ENCODE peak calls at places on chromosomes 12 and 14, in nine cellular contexts. D, Q, W, M, F, R, C, H and O are unnamed samples.

GRCh38 chr12:104750061-104750460 is 208.0 kb downstream of the SLC41A2 start:
- DNase-seq in C (no peak), R (no peak), D (no peak), M (no peak), H (no peak), Q (no peak), W (no peak), F (no peak), O (peak)

GRCh38 chr12:93164103-93164880 is 213.4 kb upstream of the NUDT4 start:
- DNase-seq in H (no peak), C (no peak), W (no peak), Q (peak), D (no peak), R (no peak), F (no peak), M (no peak), O (no peak)

GRCh38 chr14:24055971-24056799 is 4.4 kb downstream of the CARMIL3 start:
- DNase-seq in H (no peak), F (no peak), Q (no peak), W (peak), R (peak), C (no peak), M (no peak), D (no peak), O (peak)

GRCh38 chr12:116278667-116279066 is 1.2 kb upstream of the MED13L start:
- DNase-seq in H (no peak), D (no peak), R (no peak), F (no peak), Q (no peak), C (no peak), W (no peak), M (no peak), O (no peak)

GRCh38 chr12:31471823-31472222 is 119.1 kb downstream of the DENND5B start:
- DNase-seq in Q (no peak), M (no peak), H (no peak), R (no peak), C (no peak), F (no peak), D (no peak), W (no peak), O (no peak)

GRCh38 chr12:94733727-94734126 is 83.4 kb upstream of the TMCC3 start:
- DNase-seq in H (no peak), Q (no peak), W (no peak), C (no peak), F (no peak), M (no peak), D (no peak), R (no peak), O (no peak)

GRCh38 chr12:53299101-53299453 is 418 bp upstream of the MYG1 start:
- DNase-seq in M (no peak), D (no peak), R (no peak), H (no peak), F (no peak), C (no peak), Q (peak), W (no peak), O (no peak)

GRCh38 chr14:101234588-101234937 is 326.7 kb upstream of the DIO3 start:
- DNase-seq in M (peak), D (no peak), C (no peak), W (no peak), H (no peak), R (peak), Q (no peak), F (no peak), O (no peak)

GRCh38 chr14:21382886-21383847 is 652 bp downstream of the SUPT16H start:
- DNase-seq in H (no peak), W (peak), D (peak), F (peak), C (peak), R (peak), M (no peak), Q (peak), O (peak)

GRCh38 chr12:47189753-47190152 is 110.0 kb upstream of the AMIGO2 start:
- DNase-seq in D (peak), F (no peak), Q (no peak), W (no peak), C (no peak), R (no peak), H (no peak), M (no peak), O (no peak)

GRCh38 chr14:71290960-71291466 is 383.8 kb downstream of the PCNX1 start:
- DNase-seq in R (no peak), F (no peak), Q (peak), M (no peak), W (no peak), H (peak), D (no peak), C (no peak), O (no peak)

GRCh38 chr14:32594766-32595165 is 265.7 kb downstream of the AKAP6 start:
- DNase-seq in H (no peak), M (no peak), C (no peak), R (no peak), D (no peak), Q (no peak), W (no peak), F (no peak), O (no peak)

GRCh38 chr12:95224202-95225170 is 6.9 kb downstream of the VEZT start:
- DNase-seq in R (no peak), W (no peak), F (no peak), C (no peak), H (no peak), Q (no peak), M (no peak), D (no peak), O (no peak)

GRCh38 chr12:98803468-98804209 is 158.5 kb downstream of the APAF1 start:
- DNase-seq in D (no peak), R (no peak), M (no peak), C (no peak), F (no peak), H (no peak), W (no peak), Q (no peak), O (no peak)

GRCh38 chr14:69133206-69134125 is 19.5 kb downstream of the DCAF5 start:
- DNase-seq in W (peak), C (peak), F (no peak), H (no peak), M (no peak), Q (no peak), D (no peak), R (no peak), O (no peak)

GRCh38 chr14:67831122-67831521 is 11.5 kb downstream of the RAD51B start:
- DNase-seq in Q (no peak), M (no peak), F (no peak), D (no peak), R (no peak), W (no peak), H (no peak), C (no peak), O (no peak)

GRCh38 chr14:23694085-23694975 is 58.2 kb downstream of the DHRS2 start:
- DNase-seq in D (peak), Q (peak), R (no peak), F (no peak), C (no peak), H (no peak), M (no peak), W (no peak), O (no peak)

GRCh38 chr12:83365317-83365716 is 678.6 kb downstream of the TMTC2 start:
- DNase-seq in M (no peak), D (no peak), F (no peak), H (no peak), Q (no peak), R (no peak), W (no peak), C (no peak), O (no peak)

GRCh38 chr14:20306079-20306423 is 300 bp upstream of the TTC5 start:
- DNase-seq in D (no peak), F (no peak), W (no peak), Q (no peak), H (no peak), C (no peak), R (no peak), M (no peak), O (no peak)

GRCh38 chr14:77100961-77101360 is 2.9 kb downstream of the CIPC start:
- DNase-seq in H (no peak), R (no peak), M (no peak), F (no peak), D (no peak), Q (no peak), W (no peak), C (no peak), O (no peak)

GRCh38 chr14:90091393-90091792 is 29.6 kb downstream of the KCNK13 start:
- DNase-seq in C (no peak), R (no peak), H (no peak), W (peak), F (no peak), M (no peak), D (no peak), Q (no peak), O (no peak)

GRCh38 chr12:107379852-107380567 is 286.7 kb upstream of the CRY1 start:
- DNase-seq in D (no peak), Q (peak), C (no peak), R (no peak), F (peak), W (no peak), M (no peak), H (no peak), O (no peak)

GRCh38 chr12:27672654-27673053 is 23.6 kb upstream of the REP15 start:
- DNase-seq in R (no peak), W (no peak), C (no peak), H (no peak), Q (no peak), F (no peak), M (no peak), D (no peak), O (no peak)

GRCh38 chr12:18861287-18861858 is 123.5 kb downstream of the CAPZA3 start:
- DNase-seq in M (no peak), D (no peak), R (no peak), Q (peak), C (no peak), H (no peak), F (no peak), W (no peak), O (no peak)

GRCh38 chr12:111413442-111414086 is 7.8 kb downstream of the SH2B3 start:
- DNase-seq in Q (no peak), M (no peak), D (no peak), C (no peak), R (no peak), F (no peak), H (no peak), W (no peak), O (no peak)

GRCh38 chr14:36520601-36521525 is 831 bp upstream of the NKX2-1 start:
- DNase-seq in M (no peak), H (no peak), W (peak), Q (peak), D (peak), C (peak), F (peak), R (no peak), O (peak)

GRCh38 chr12:112705037-112705632 is 86.4 kb upstream of the RPH3A start:
- DNase-seq in F (no peak), W (peak), D (peak), H (no peak), M (no peak), Q (no peak), R (no peak), C (no peak), O (no peak)

GRCh38 chr14:56975521-56975920 is 165.2 kb upstream of the OTX2 start:
- DNase-seq in R (no peak), F (no peak), M (no peak), H (no peak), D (no peak), C (no peak), W (no peak), Q (no peak), O (no peak)

GRCh38 chr14:80080601-80081000 is 130.7 kb downstream of the DIO2 start:
- DNase-seq in M (no peak), H (no peak), C (no peak), W (no peak), R (no peak), F (no peak), Q (no peak), D (no peak), O (no peak)

DNA sequence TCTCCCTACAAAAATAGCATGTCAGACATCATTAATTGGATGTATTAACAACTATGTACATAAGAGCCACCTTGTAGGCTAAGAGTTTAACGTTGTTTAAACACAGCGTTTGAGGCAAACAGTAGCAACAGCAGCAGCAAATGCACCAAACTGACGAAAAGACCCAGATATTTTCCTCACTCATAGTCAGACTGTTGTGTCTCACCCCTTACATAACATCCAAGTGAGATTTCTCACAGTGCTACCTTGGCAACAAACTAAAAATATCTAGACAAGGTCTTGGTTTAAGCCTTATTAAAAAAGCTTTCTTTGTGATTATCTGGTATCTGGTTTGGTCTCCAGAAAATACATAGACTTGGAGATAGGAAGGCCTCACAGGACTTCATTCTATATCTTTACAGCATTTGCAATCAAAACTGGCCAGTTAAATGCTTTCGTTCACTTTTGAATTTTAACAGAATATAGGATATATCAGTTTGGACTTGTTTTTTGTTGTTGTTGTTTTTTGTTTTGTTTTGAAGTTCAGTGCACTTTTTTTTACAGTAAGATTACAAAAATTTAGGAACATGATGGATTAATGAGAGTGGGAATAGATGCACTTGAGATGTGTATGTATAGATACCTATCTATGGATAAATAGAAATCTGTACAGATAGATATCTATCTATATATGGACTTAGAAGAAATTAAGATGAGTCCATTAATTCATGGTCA is 4.1 kb downstream of the BHLHE41 start:
- DNase-seq in W (no peak), F (no peak), H (no peak), M (no peak), Q (no peak), D (no peak), R (no peak), C (no peak), O (no peak)
- H3K27ac ChIP-seq in W (no peak), F (peak), H (peak), M (no peak), Q (no peak), D (no peak), R (peak), C (no peak), O (peak)

DNA sequence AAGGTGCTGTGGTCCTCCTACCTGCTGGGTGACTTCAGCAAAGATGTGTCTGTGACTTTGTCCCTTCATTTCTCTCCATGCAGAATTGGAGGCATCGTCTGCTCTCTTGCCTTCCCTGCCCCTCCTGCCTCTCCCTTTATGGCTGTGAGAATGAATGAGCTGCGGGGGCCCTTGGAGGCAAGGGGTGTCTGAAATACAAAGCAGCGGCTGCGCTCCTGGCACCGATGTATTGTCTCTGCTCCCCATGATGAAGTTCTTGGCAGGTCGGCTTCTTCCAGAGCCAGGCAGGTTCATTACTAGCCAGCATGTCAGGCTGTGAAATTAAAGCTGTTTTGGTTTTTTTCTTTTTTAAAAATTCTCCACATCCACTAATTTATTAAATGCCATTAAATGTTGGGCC is 194.5 kb downstream of the TSPAN9 start:
- DNase-seq in H (no peak), R (no peak), M (no peak), C (no peak), Q (no peak), W (no peak), F (no peak), D (no peak), O (no peak)
- H3K4me3 ChIP-seq in H (no peak), R (no peak), M (no peak), C (no peak), Q (no peak), W (no peak), F (no peak), D (no peak), O (no peak)

GRCh38 chr14:78721756-78722455 is 551.7 kb downstream of the NRXN3 start:
- DNase-seq in H (no peak), C (no peak), Q (no peak), F (no peak), D (no peak), R (no peak), M (no peak), W (no peak), O (no peak)

GRCh38 chr14:78725086-78725485 is 554.9 kb downstream of the NRXN3 start:
- DNase-seq in C (no peak), F (no peak), D (peak), M (no peak), Q (no peak), R (no peak), W (peak), H (no peak), O (no peak)
- TF ChIP-seq POLR2AphosphoS5 in C (no peak), F (no peak), D (no peak), M (no peak), Q (no peak), R (no peak), W (no peak), H (no peak), O (no peak)

GRCh38 chr14:59313063-59314018 is 124.9 kb downstream of the DAAM1 start:
- DNase-seq in F (no peak), C (no peak), R (no peak), W (no peak), Q (peak), H (no peak), D (no peak), M (no peak), O (no peak)
- H3K27ac ChIP-seq in F (no peak), C (no peak), R (peak), W (no peak), Q (peak), H (no peak), D (no peak), M (no peak), O (no peak)

GRCh38 chr14:96229315-96229714 is 24.7 kb downstream of the BDKRB2 start:
- DNase-seq in R (no peak), H (no peak), F (no peak), C (no peak), Q (no peak), D (no peak), W (no peak), M (no peak), O (no peak)
- H3K4me3 ChIP-seq in R (no peak), H (no peak), F (no peak), C (no peak), Q (no peak), D (no peak), W (no peak), M (no peak), O (no peak)

GRCh38 chr14:95389471-95390011 is 69.8 kb upstream of the CLMN start:
- DNase-seq in R (no peak), F (no peak), C (no peak), D (no peak), M (peak), W (no peak), Q (no peak), H (no peak), O (peak)
- TF ChIP-seq POLR2AphosphoS5 in R (peak), F (no peak), C (no peak), D (no peak), M (peak), W (no peak), Q (no peak), H (no peak), O (no peak)

DNA sequence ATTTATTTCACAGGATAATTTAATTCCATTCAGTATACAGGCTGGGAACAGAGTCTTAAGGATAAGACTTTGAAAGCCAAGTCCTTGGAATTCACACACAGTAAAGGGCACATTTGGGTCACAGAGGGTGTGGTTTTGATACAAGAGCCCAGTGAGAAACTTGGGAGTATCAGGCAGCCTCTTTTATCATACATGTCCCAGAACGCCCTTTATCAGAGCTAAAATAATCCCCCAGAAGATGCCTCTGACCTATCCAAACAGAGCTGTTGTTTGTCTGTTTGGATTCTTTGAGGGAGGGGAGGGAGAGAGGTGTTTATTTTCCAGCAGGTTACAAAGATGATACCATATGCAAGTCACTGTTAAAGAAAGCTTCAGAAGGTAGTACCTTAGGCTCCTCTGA is 167.6 kb downstream of the PRKCH start:
- DNase-seq in H (no peak), R (no peak), W (no peak), D (no peak), C (no peak), M (no peak), Q (no peak), F (no peak), O (no peak)
- H3K27ac ChIP-seq in H (no peak), R (peak), W (no peak), D (no peak), C (peak), M (no peak), Q (no peak), F (peak), O (peak)

DNA sequence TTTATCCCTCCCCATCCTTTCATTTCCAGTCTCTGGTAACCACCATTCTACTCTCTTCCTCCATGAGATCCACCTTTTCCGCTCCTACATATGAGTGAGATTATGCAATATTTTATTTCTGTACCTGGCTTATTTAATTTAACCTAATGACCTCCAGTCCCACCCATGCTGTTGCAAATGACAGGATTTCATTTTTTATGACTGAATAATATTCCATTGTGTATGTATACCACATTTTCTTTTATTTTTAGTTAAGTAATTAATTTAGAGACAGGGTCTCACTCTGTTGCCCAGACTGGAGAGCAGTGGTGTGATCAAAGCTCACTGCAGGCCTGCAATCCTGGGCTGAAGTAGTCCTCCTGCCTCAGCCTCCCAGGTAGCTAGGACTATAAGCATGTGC is 2.6 kb downstream of the LRRK2 start:
- DNase-seq in H (no peak), M (no peak), C (no peak), Q (no peak), F (no peak), R (no peak), W (no peak), D (no peak), O (no peak)
- H3K4me3 ChIP-seq in H (no peak), M (peak), C (no peak), Q (no peak), F (no peak), R (no peak), W (no peak), D (no peak), O (no peak)